ENCODE peak calls at places on chromosomes 6 and 20, in four cellular contexts. S is K562, V is endothelial cell of umbilical vein, I is keratinocyte. G is an unnamed sample. For H3K9me1, the result is how much of the 10 kb centered on the place peaks cover.

GRCh38 chr20:39850821-39851330 is 838.2 kb downstream of the MAFB start:
- DNase-seq in S (no peak), I (no peak), V (no peak), G (no peak)

GRCh38 chr20:61719691-61720347 is 345.9 kb downstream of the TAF4 start:
- DNase-seq in S (no peak), V (no peak), I (no peak), G (no peak)

GRCh38 chr20:43731469-43731868 is 4.7 kb upstream of the GTSF1L start:
- DNase-seq in V (no peak), S (peak), I (no peak), G (peak)

GRCh38 chr20:63024573-63025392 is 18.0 kb upstream of the BHLHE23 start:
- DNase-seq in S (no peak), I (no peak), V (no peak), G (no peak)

GRCh38 chr20:58967652-58968429 is 13.2 kb upstream of the NELFCD start:
- DNase-seq in S (no peak), I (no peak), V (no peak), G (no peak)

GRCh38 chr20:60559462-60559861 is 601.2 kb downstream of the CDH26 start:
- DNase-seq in I (no peak), S (no peak), V (no peak), G (no peak)

GRCh38 chr6:21000391-21000801 is 466.1 kb downstream of the CDKAL1 start:
- DNase-seq in I (no peak), V (no peak), S (no peak), G (no peak)

GRCh38 chr20:32672982-32673727 is 586 bp downstream of the C20orf203 start:
- DNase-seq in V (no peak), I (no peak), S (peak), G (no peak)

GRCh38 chr6:31086788-31087440 is 25.5 kb downstream of the C6orf15 start:
- DNase-seq in I (no peak), S (peak), V (peak), G (peak)

GRCh38 chr6:93036835-93037234 is 382.5 kb downstream of the EPHA7 start:
- DNase-seq in I (no peak), S (no peak), V (peak), G (peak)

GRCh38 chr6:53358440-53359087 is 9.8 kb upstream of the ELOVL5 start:
- DNase-seq in V (no peak), I (no peak), S (no peak), G (no peak)

GRCh38 chr6:4155848-4156466 is 20.6 kb upstream of the ECI2 start:
- DNase-seq in V (peak), I (peak), S (peak), G (peak)

GRCh38 chr6:156778615-156779205 is 1.5 kb downstream of the ARID1B start:
- DNase-seq in S (peak), I (no peak), V (peak), G (no peak)

GRCh38 chr20:64188682-64189529 is 24.7 kb downstream of the MYT1 start:
- DNase-seq in I (no peak), V (peak), S (no peak), G (peak)

GRCh38 chr6:136676075-136676474 is 116.2 kb downstream of the MAP3K5 start:
- DNase-seq in V (no peak), I (no peak), S (no peak), G (no peak)

GRCh38 chr20:48637461-48637860 is 190.3 kb downstream of the PREX1 start:
- DNase-seq in V (no peak), I (no peak), S (no peak), G (no peak)

GRCh38 chr6:44044940-44045671 is 82.1 kb downstream of the MRPL14 start:
- DNase-seq in V (no peak), I (no peak), S (no peak), G (no peak)

GRCh38 chr6:82906951-82907350 is 158.7 kb downstream of the UBE3D start:
- DNase-seq in S (no peak), I (no peak), V (peak), G (peak)

GRCh38 chr6:2738373-2738979 is 12.2 kb downstream of the MYLK4 start:
- DNase-seq in S (peak), V (peak), I (no peak), G (peak)

GRCh38 chr6:38350882-38351281 is 288.8 kb downstream of the BTBD9 start:
- DNase-seq in S (no peak), V (no peak), I (no peak), G (peak)

GRCh38 chr6:158642097-158642601 is 2.4 kb downstream of the DYNLT1 start:
- DNase-seq in S (no peak), I (peak), V (peak), G (peak)

GRCh38 chr6:6646859-6647258 is 58.3 kb downstream of the LY86 start:
- DNase-seq in V (no peak), I (no peak), S (peak), G (no peak)

GRCh38 chr20:36855241-36855657 is 20.7 kb upstream of the TLDC2 start:
- DNase-seq in I (no peak), S (no peak), V (no peak), G (no peak)

GRCh38 chr20:50026746-50027575 is 44.2 kb downstream of the SNAI1 start:
- DNase-seq in S (no peak), I (no peak), V (no peak), G (peak)

GRCh38 chr6:33974471-33974870 is 170.7 kb upstream of the MLN start:
- DNase-seq in V (no peak), S (no peak), I (no peak), G (no peak)

GRCh38 chr6:97963148-97963680 is 680.2 kb upstream of the MMS22L start:
- DNase-seq in I (no peak), V (no peak), S (no peak), G (no peak)

DNA sequence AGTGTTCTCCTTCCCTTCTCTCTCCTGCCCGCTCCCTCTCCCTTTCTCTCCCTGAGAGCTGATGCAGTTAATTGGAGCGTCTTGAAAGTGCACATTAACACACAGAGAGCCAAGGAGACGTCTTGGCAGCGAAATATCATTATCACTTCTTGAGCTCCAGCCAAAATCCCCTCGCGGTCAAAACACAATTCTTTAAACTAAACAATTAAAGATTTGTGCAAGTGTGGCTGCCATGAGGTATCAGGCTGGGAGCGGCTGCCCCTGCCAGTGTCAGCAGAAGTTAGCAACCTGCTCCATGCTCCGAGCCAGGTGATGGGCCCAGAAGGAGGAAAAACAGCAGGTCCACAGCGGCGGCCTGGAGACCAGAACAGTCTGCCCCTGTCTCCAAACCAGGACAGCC is 100.9 kb upstream of the FOXP4 start:
- DNase-seq in V (no peak), I (no peak), S (no peak), G (no peak)
- H3K9me1 ChIP-seq in V (under half), I (under half), S (under half), G (under half)

DNA sequence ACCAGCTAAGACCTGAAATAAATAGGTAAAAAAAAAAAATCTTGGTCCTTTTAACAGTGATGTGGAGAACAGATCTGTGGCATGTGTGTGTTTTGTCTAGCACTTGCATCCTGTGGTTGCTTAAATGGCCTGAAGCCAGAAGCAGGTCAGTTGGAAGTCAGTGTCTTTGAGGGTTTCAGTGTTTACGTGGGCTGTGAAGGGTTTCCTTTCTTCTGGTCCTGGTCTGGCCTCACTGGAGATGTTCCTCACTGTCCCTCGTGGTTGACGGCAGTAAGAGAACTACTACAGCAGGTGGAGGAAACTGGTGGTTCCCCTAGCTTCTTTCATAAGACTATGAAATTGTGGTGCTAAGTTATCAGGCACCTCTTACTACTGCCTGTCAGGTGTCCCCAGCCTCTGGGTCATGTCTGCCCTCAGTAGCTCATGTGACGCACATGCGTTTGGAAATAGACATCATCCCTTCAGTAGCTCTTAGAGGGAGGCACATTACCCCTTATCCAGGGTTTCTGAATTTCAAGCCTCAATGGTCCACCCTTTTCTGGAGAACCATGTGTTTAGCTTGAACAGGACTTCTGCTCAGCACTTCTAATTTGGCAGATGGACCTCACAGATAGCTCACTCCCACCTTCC is 59.4 kb upstream of the SCP2D1 start:
- DNase-seq in I (no peak), S (no peak), V (no peak), G (peak)
- H2AFZ ChIP-seq in I (no peak), S (no peak), V (no peak), G (no peak)

GRCh38 chr20:51665543-51666118 is 102.6 kb downstream of the ATP9A start:
- DNase-seq in I (no peak), S (no peak), V (no peak), G (no peak)

GRCh38 chr20:51666126-51666525 is 102.1 kb downstream of the ATP9A start:
- DNase-seq in V (no peak), S (no peak), I (no peak), G (no peak)

GRCh38 chr20:51668515-51668914 is 99.7 kb downstream of the ATP9A start:
- DNase-seq in S (no peak), V (no peak), I (no peak), G (no peak)

GRCh38 chr20:51667491-51667890 is 100.7 kb downstream of the ATP9A start:
- DNase-seq in V (no peak), S (no peak), I (no peak), G (no peak)

DNA sequence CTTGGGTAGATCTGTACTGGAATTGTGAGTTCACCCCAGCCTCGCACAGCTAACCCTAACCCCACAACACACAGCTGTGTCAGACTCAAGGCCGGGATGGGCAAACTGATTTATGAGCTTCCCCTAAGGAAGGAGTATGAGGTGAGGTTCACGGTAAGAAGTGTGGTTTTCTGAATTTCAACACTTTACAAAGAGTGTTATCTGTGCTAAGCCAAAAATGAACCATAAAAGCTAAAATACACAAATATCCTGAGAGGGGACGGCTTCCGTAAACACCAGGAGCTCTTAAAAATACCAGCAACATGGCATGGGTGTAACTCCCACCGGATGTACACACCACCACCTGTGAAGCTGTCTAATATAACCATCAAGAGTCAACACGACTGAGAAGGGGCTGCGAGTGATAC is 101.2 kb downstream of the ATP9A start:
- DNase-seq in S (no peak), I (no peak), V (no peak), G (no peak)
- H3K9me1 ChIP-seq in S (under half), I (under half), V (under half), G (under half)

GRCh38 chr6:47423087-47423486 is 54.5 kb upstream of the CD2AP start:
- DNase-seq in S (no peak), V (no peak), I (no peak), G (peak)

GRCh38 chr6:47424436-47424836 is 53.2 kb upstream of the CD2AP start:
- DNase-seq in V (no peak), S (peak), I (no peak), G (no peak)

GRCh38 chr6:47416396-47417345 is 60.9 kb upstream of the CD2AP start:
- DNase-seq in S (no peak), I (no peak), V (no peak), G (no peak)

GRCh38 chr6:47419621-47420020 is 58.0 kb upstream of the CD2AP start:
- DNase-seq in I (no peak), S (no peak), V (peak), G (no peak)

GRCh38 chr6:47420394-47421371 is 56.9 kb upstream of the CD2AP start:
- DNase-seq in S (peak), V (peak), I (no peak), G (peak)
- H2AFZ ChIP-seq in S (peak), V (no peak), I (no peak), G (no peak)

GRCh38 chr6:107637316-107637715 is 147.4 kb downstream of the SOBP start:
- DNase-seq in I (no peak), V (no peak), S (no peak), G (no peak)
- H3K9me1 ChIP-seq in I (under half), V (under half), S (under half), G (under half)